ENCODE peak calls at places on chromosomes 7 and 10, in seven cellular contexts. One of them, this sample, is unnamed.

GRCh38 chr7:131015131-131015954 is 281.3 kb upstream of the KLF14 start:
- DNase-seq in astrocyte: peak; percentile 55
- DNase-seq in H1: no peak
- DNase-seq in CD14-positive monocyte: no peak
- DNase-seq in activated CD8-positive, alpha-beta T cell treated with anti-CD3 and anti-CD28 coated beads for 36 hours: no peak
- DNase-seq in astrocyte of the spinal cord: peak; percentile 56
- DNase-seq in AG04450: no peak
- DNase-seq in this sample: no peak

GRCh38 chr7:7682856-7683255 is 35.6 kb downstream of the RPA3 start:
- DNase-seq in H1: no peak
- DNase-seq in astrocyte of the spinal cord: no peak
- DNase-seq in CD14-positive monocyte: no peak
- DNase-seq in astrocyte: no peak
- DNase-seq in activated CD8-positive, alpha-beta T cell treated with anti-CD3 and anti-CD28 coated beads for 36 hours: no peak
- DNase-seq in AG04450: no peak
- DNase-seq in this sample: no peak

GRCh38 chr7:66258409-66258808 is 53.3 kb downstream of the TPST1 start:
- DNase-seq in H1: no peak
- DNase-seq in CD14-positive monocyte: no peak
- DNase-seq in astrocyte: peak; percentile 60
- DNase-seq in astrocyte of the spinal cord: peak; percentile 48
- DNase-seq in activated CD8-positive, alpha-beta T cell treated with anti-CD3 and anti-CD28 coated beads for 36 hours: no peak
- DNase-seq in AG04450: no peak
- DNase-seq in this sample: no peak

GRCh38 chr10:90751107-90751997 is 106.5 kb downstream of the HTR7 start:
- DNase-seq in H1: no peak
- DNase-seq in astrocyte of the spinal cord: peak; percentile 50
- DNase-seq in CD14-positive monocyte: no peak
- DNase-seq in astrocyte: no peak
- DNase-seq in AG04450: no peak
- DNase-seq in activated CD8-positive, alpha-beta T cell treated with anti-CD3 and anti-CD28 coated beads for 36 hours: peak; percentile 71
- DNase-seq in this sample: no peak

GRCh38 chr10:19847321-19847720 is 31.1 kb downstream of the PLXDC2 start:
- DNase-seq in astrocyte of the spinal cord: peak; percentile 68
- DNase-seq in activated CD8-positive, alpha-beta T cell treated with anti-CD3 and anti-CD28 coated beads for 36 hours: no peak
- DNase-seq in astrocyte: peak; percentile 84
- DNase-seq in CD14-positive monocyte: no peak
- DNase-seq in AG04450: peak; percentile 10
- DNase-seq in H1: no peak
- DNase-seq in this sample: no peak

GRCh38 chr10:12984165-12984747 is 17.3 kb downstream of the CCDC3 start:
- DNase-seq in CD14-positive monocyte: no peak
- DNase-seq in activated CD8-positive, alpha-beta T cell treated with anti-CD3 and anti-CD28 coated beads for 36 hours: no peak
- DNase-seq in AG04450: no peak
- DNase-seq in H1: no peak
- DNase-seq in astrocyte of the spinal cord: peak; percentile 34
- DNase-seq in astrocyte: peak; percentile 79
- DNase-seq in this sample: no peak

GRCh38 chr10:45001382-45002148 is 842 bp downstream of the ZNF22 start:
- DNase-seq in AG04450: no peak
- DNase-seq in activated CD8-positive, alpha-beta T cell treated with anti-CD3 and anti-CD28 coated beads for 36 hours: peak; percentile 73
- DNase-seq in astrocyte of the spinal cord: peak; percentile 73
- DNase-seq in astrocyte: peak; percentile 76
- DNase-seq in H1: no peak
- DNase-seq in CD14-positive monocyte: no peak
- DNase-seq in this sample: no peak

GRCh38 chr10:58775960-58776574 is 263.4 kb downstream of the BICC1 start:
- DNase-seq in astrocyte of the spinal cord: peak; percentile 49
- DNase-seq in CD14-positive monocyte: no peak
- DNase-seq in astrocyte: peak; percentile 88
- DNase-seq in AG04450: peak; percentile 33
- DNase-seq in H1: no peak
- DNase-seq in activated CD8-positive, alpha-beta T cell treated with anti-CD3 and anti-CD28 coated beads for 36 hours: no peak
- DNase-seq in this sample: no peak

GRCh38 chr10:59361659-59362183 is 628 bp downstream of the FAM13C start:
- DNase-seq in astrocyte of the spinal cord: no peak
- DNase-seq in CD14-positive monocyte: no peak
- DNase-seq in activated CD8-positive, alpha-beta T cell treated with anti-CD3 and anti-CD28 coated beads for 36 hours: no peak
- DNase-seq in AG04450: no peak
- DNase-seq in H1: no peak
- DNase-seq in astrocyte: peak; percentile 23
- DNase-seq in this sample: no peak

GRCh38 chr7:98969386-98969785 is 91.1 kb downstream of the TRRAP start:
- DNase-seq in astrocyte: no peak
- DNase-seq in H1: no peak
- DNase-seq in astrocyte of the spinal cord: no peak
- DNase-seq in AG04450: no peak
- DNase-seq in CD14-positive monocyte: no peak
- DNase-seq in activated CD8-positive, alpha-beta T cell treated with anti-CD3 and anti-CD28 coated beads for 36 hours: no peak
- DNase-seq in this sample: no peak

GRCh38 chr10:123997013-123997412 is 96.4 kb downstream of the CHST15 start:
- DNase-seq in activated CD8-positive, alpha-beta T cell treated with anti-CD3 and anti-CD28 coated beads for 36 hours: no peak
- DNase-seq in AG04450: no peak
- DNase-seq in CD14-positive monocyte: peak; percentile 11
- DNase-seq in astrocyte of the spinal cord: no peak
- DNase-seq in astrocyte: no peak
- DNase-seq in H1: no peak
- DNase-seq in this sample: peak; percentile 4

GRCh38 chr7:132249591-132249971 is 326.7 kb downstream of the PLXNA4 start:
- DNase-seq in astrocyte of the spinal cord: no peak
- DNase-seq in H1: peak; percentile 44
- DNase-seq in astrocyte: no peak
- DNase-seq in AG04450: no peak
- DNase-seq in activated CD8-positive, alpha-beta T cell treated with anti-CD3 and anti-CD28 coated beads for 36 hours: peak; percentile 2
- DNase-seq in CD14-positive monocyte: no peak
- DNase-seq in this sample: no peak

GRCh38 chr10:104315486-104315921 is 22.8 kb downstream of the ITPRIP start:
- DNase-seq in activated CD8-positive, alpha-beta T cell treated with anti-CD3 and anti-CD28 coated beads for 36 hours: no peak
- DNase-seq in CD14-positive monocyte: no peak
- DNase-seq in AG04450: no peak
- DNase-seq in astrocyte: no peak
- DNase-seq in astrocyte of the spinal cord: no peak
- DNase-seq in H1: no peak
- DNase-seq in this sample: no peak

GRCh38 chr10:43336641-43337318 is 34.7 kb upstream of the FXYD4 start:
- DNase-seq in astrocyte: no peak
- DNase-seq in astrocyte of the spinal cord: no peak
- DNase-seq in AG04450: no peak
- DNase-seq in CD14-positive monocyte: no peak
- DNase-seq in H1: no peak
- DNase-seq in activated CD8-positive, alpha-beta T cell treated with anti-CD3 and anti-CD28 coated beads for 36 hours: no peak
- DNase-seq in this sample: no peak

GRCh38 chr10:129658673-129659072 is 191.6 kb downstream of the MGMT start:
- DNase-seq in astrocyte of the spinal cord: no peak
- DNase-seq in AG04450: no peak
- DNase-seq in CD14-positive monocyte: no peak
- DNase-seq in H1: no peak
- DNase-seq in astrocyte: no peak
- DNase-seq in activated CD8-positive, alpha-beta T cell treated with anti-CD3 and anti-CD28 coated beads for 36 hours: no peak
- DNase-seq in this sample: no peak

GRCh38 chr7:55964261-55964801 is at the start of gene NIPSNAP2:
- DNase-seq in H1: peak; percentile 17
- DNase-seq in astrocyte of the spinal cord: peak; percentile 32
- DNase-seq in astrocyte: no peak
- DNase-seq in activated CD8-positive, alpha-beta T cell treated with anti-CD3 and anti-CD28 coated beads for 36 hours: peak; percentile 53
- DNase-seq in AG04450: no peak
- DNase-seq in CD14-positive monocyte: no peak
- DNase-seq in this sample: no peak

GRCh38 chr10:86972613-86973380 is 4.5 kb downstream of the ADIRF start:
- DNase-seq in astrocyte: no peak
- DNase-seq in CD14-positive monocyte: no peak
- DNase-seq in activated CD8-positive, alpha-beta T cell treated with anti-CD3 and anti-CD28 coated beads for 36 hours: no peak
- DNase-seq in AG04450: no peak
- DNase-seq in H1: no peak
- DNase-seq in astrocyte of the spinal cord: no peak
- DNase-seq in this sample: no peak

GRCh38 chr7:148964510-148965267 is 63.6 kb downstream of the PDIA4 start:
- DNase-seq in H1: no peak
- DNase-seq in CD14-positive monocyte: no peak
- DNase-seq in astrocyte of the spinal cord: no peak
- DNase-seq in activated CD8-positive, alpha-beta T cell treated with anti-CD3 and anti-CD28 coated beads for 36 hours: peak; percentile 34
- DNase-seq in astrocyte: no peak
- DNase-seq in AG04450: no peak
- DNase-seq in this sample: no peak

GRCh38 chr7:148963583-148964509 is 64.5 kb downstream of the PDIA4 start:
- DNase-seq in CD14-positive monocyte: no peak
- DNase-seq in astrocyte: no peak
- DNase-seq in astrocyte of the spinal cord: peak; percentile 23
- DNase-seq in H1: no peak
- DNase-seq in AG04450: no peak
- DNase-seq in activated CD8-positive, alpha-beta T cell treated with anti-CD3 and anti-CD28 coated beads for 36 hours: no peak
- DNase-seq in this sample: peak; percentile 41

GRCh38 chr7:148962823-148963582 is 65.3 kb downstream of the PDIA4 start:
- DNase-seq in H1: no peak
- DNase-seq in astrocyte: peak; percentile 22
- DNase-seq in astrocyte of the spinal cord: peak; percentile 88
- DNase-seq in AG04450: peak; percentile 44
- DNase-seq in activated CD8-positive, alpha-beta T cell treated with anti-CD3 and anti-CD28 coated beads for 36 hours: peak; percentile 78
- DNase-seq in CD14-positive monocyte: no peak
- DNase-seq in this sample: no peak

GRCh38 chr7:148962515-148962822 is 65.8 kb downstream of the PDIA4 start:
- DNase-seq in AG04450: no peak
- DNase-seq in activated CD8-positive, alpha-beta T cell treated with anti-CD3 and anti-CD28 coated beads for 36 hours: no peak
- DNase-seq in astrocyte: no peak
- DNase-seq in astrocyte of the spinal cord: no peak
- DNase-seq in CD14-positive monocyte: no peak
- DNase-seq in H1: no peak
- DNase-seq in this sample: no peak

GRCh38 chr7:148967032-148967372 is 61.3 kb downstream of the PDIA4 start:
- DNase-seq in astrocyte: no peak
- DNase-seq in activated CD8-positive, alpha-beta T cell treated with anti-CD3 and anti-CD28 coated beads for 36 hours: no peak
- DNase-seq in CD14-positive monocyte: no peak
- DNase-seq in AG04450: no peak
- DNase-seq in H1: no peak
- DNase-seq in astrocyte of the spinal cord: no peak
- DNase-seq in this sample: no peak
- TF ChIP-seq CTCF in astrocyte: no peak
- TF ChIP-seq CTCF in activated CD8-positive, alpha-beta T cell treated with anti-CD3 and anti-CD28 coated beads for 36 hours: peak; percentile 38
- TF ChIP-seq CTCF in CD14-positive monocyte: peak; percentile 53
- TF ChIP-seq CTCF in AG04450: no peak
- TF ChIP-seq CTCF in H1: no peak
- TF ChIP-seq CTCF in astrocyte of the spinal cord: no peak
- TF ChIP-seq CTCF in this sample: no peak

GRCh38 chr7:121339082-121339481 is 10.3 kb downstream of the WNT16 start:
- DNase-seq in astrocyte: no peak
- DNase-seq in AG04450: no peak
- DNase-seq in H1: no peak
- DNase-seq in CD14-positive monocyte: no peak
- DNase-seq in astrocyte of the spinal cord: no peak
- DNase-seq in activated CD8-positive, alpha-beta T cell treated with anti-CD3 and anti-CD28 coated beads for 36 hours: no peak
- DNase-seq in this sample: no peak

GRCh38 chr7:121334376-121334775 is 5.6 kb downstream of the WNT16 start:
- DNase-seq in AG04450: no peak
- DNase-seq in H1: no peak
- DNase-seq in astrocyte of the spinal cord: no peak
- DNase-seq in activated CD8-positive, alpha-beta T cell treated with anti-CD3 and anti-CD28 coated beads for 36 hours: no peak
- DNase-seq in astrocyte: no peak
- DNase-seq in CD14-positive monocyte: no peak
- DNase-seq in this sample: no peak

GRCh38 chr7:121334875-121335648 is 6.3 kb downstream of the WNT16 start:
- DNase-seq in astrocyte: peak; percentile 31
- DNase-seq in H1: no peak
- DNase-seq in astrocyte of the spinal cord: no peak
- DNase-seq in CD14-positive monocyte: no peak
- DNase-seq in AG04450: peak; percentile 10
- DNase-seq in activated CD8-positive, alpha-beta T cell treated with anti-CD3 and anti-CD28 coated beads for 36 hours: no peak
- DNase-seq in this sample: no peak

GRCh38 chr7:121336579-121336978 is 7.8 kb downstream of the WNT16 start:
- DNase-seq in CD14-positive monocyte: no peak
- DNase-seq in astrocyte of the spinal cord: no peak
- DNase-seq in activated CD8-positive, alpha-beta T cell treated with anti-CD3 and anti-CD28 coated beads for 36 hours: no peak
- DNase-seq in astrocyte: peak; percentile 14
- DNase-seq in H1: no peak
- DNase-seq in AG04450: no peak
- DNase-seq in this sample: no peak

GRCh38 chr7:121337398-121337797 is 8.6 kb downstream of the WNT16 start:
- DNase-seq in AG04450: no peak
- DNase-seq in activated CD8-positive, alpha-beta T cell treated with anti-CD3 and anti-CD28 coated beads for 36 hours: no peak
- DNase-seq in astrocyte of the spinal cord: no peak
- DNase-seq in CD14-positive monocyte: no peak
- DNase-seq in H1: no peak
- DNase-seq in astrocyte: no peak
- DNase-seq in this sample: no peak
- TF ChIP-seq CTCF in AG04450: no peak
- TF ChIP-seq CTCF in activated CD8-positive, alpha-beta T cell treated with anti-CD3 and anti-CD28 coated beads for 36 hours: peak; percentile 19
- TF ChIP-seq CTCF in astrocyte of the spinal cord: peak; percentile 24
- TF ChIP-seq CTCF in CD14-positive monocyte: no peak
- TF ChIP-seq CTCF in H1: no peak
- TF ChIP-seq CTCF in astrocyte: peak; percentile 21
- TF ChIP-seq CTCF in this sample: peak; percentile 80

GRCh38 chr7:100247152-100247757 is 27.5 kb downstream of the PVRIG start:
- DNase-seq in H1: peak; percentile 74
- DNase-seq in astrocyte of the spinal cord: peak; percentile 83
- DNase-seq in CD14-positive monocyte: no peak
- DNase-seq in astrocyte: peak; percentile 69
- DNase-seq in activated CD8-positive, alpha-beta T cell treated with anti-CD3 and anti-CD28 coated beads for 36 hours: peak; percentile 27
- DNase-seq in AG04450: peak; percentile 61
- DNase-seq in this sample: no peak
- TF ChIP-seq CTCF in H1: no peak
- TF ChIP-seq CTCF in astrocyte of the spinal cord: no peak
- TF ChIP-seq CTCF in CD14-positive monocyte: no peak
- TF ChIP-seq CTCF in astrocyte: no peak
- TF ChIP-seq CTCF in activated CD8-positive, alpha-beta T cell treated with anti-CD3 and anti-CD28 coated beads for 36 hours: no peak
- TF ChIP-seq CTCF in AG04450: no peak
- TF ChIP-seq CTCF in this sample: peak; percentile 29

GRCh38 chr7:92722541-92722940 is 113.8 kb downstream of the CDK6 start:
- DNase-seq in astrocyte: no peak
- DNase-seq in activated CD8-positive, alpha-beta T cell treated with anti-CD3 and anti-CD28 coated beads for 36 hours: no peak
- DNase-seq in AG04450: no peak
- DNase-seq in astrocyte of the spinal cord: no peak
- DNase-seq in H1: no peak
- DNase-seq in CD14-positive monocyte: no peak
- DNase-seq in this sample: no peak

GRCh38 chr7:92723205-92723604 is 113.2 kb downstream of the CDK6 start:
- DNase-seq in AG04450: no peak
- DNase-seq in astrocyte: peak; percentile 60
- DNase-seq in activated CD8-positive, alpha-beta T cell treated with anti-CD3 and anti-CD28 coated beads for 36 hours: no peak
- DNase-seq in astrocyte of the spinal cord: peak; percentile 49
- DNase-seq in H1: no peak
- DNase-seq in CD14-positive monocyte: no peak
- DNase-seq in this sample: no peak

GRCh38 chr7:92717982-92718716 is 118.2 kb downstream of the CDK6 start:
- DNase-seq in H1: no peak
- DNase-seq in AG04450: no peak
- DNase-seq in astrocyte of the spinal cord: peak; percentile 90
- DNase-seq in astrocyte: peak; percentile 82
- DNase-seq in CD14-positive monocyte: peak; percentile 50
- DNase-seq in activated CD8-positive, alpha-beta T cell treated with anti-CD3 and anti-CD28 coated beads for 36 hours: peak; percentile 76
- DNase-seq in this sample: no peak

GRCh38 chr7:92717601-92717981 is 118.8 kb downstream of the CDK6 start:
- DNase-seq in CD14-positive monocyte: no peak
- DNase-seq in astrocyte of the spinal cord: no peak
- DNase-seq in activated CD8-positive, alpha-beta T cell treated with anti-CD3 and anti-CD28 coated beads for 36 hours: no peak
- DNase-seq in AG04450: no peak
- DNase-seq in astrocyte: peak; percentile 80
- DNase-seq in H1: no peak
- DNase-seq in this sample: no peak

GRCh38 chr7:92720604-92721350 is 115.6 kb downstream of the CDK6 start:
- DNase-seq in astrocyte: no peak
- DNase-seq in astrocyte of the spinal cord: no peak
- DNase-seq in AG04450: no peak
- DNase-seq in CD14-positive monocyte: no peak
- DNase-seq in H1: no peak
- DNase-seq in activated CD8-positive, alpha-beta T cell treated with anti-CD3 and anti-CD28 coated beads for 36 hours: no peak
- DNase-seq in this sample: no peak
- TF ChIP-seq CTCF in astrocyte: no peak
- TF ChIP-seq CTCF in astrocyte of the spinal cord: no peak
- TF ChIP-seq CTCF in AG04450: no peak
- TF ChIP-seq CTCF in CD14-positive monocyte: no peak
- TF ChIP-seq CTCF in H1: no peak
- TF ChIP-seq CTCF in activated CD8-positive, alpha-beta T cell treated with anti-CD3 and anti-CD28 coated beads for 36 hours: no peak
- TF ChIP-seq CTCF in this sample: no peak

GRCh38 chr7:116341222-116341907 is 131.0 kb downstream of the TES start:
- DNase-seq in astrocyte: no peak
- DNase-seq in CD14-positive monocyte: no peak
- DNase-seq in H1: no peak
- DNase-seq in astrocyte of the spinal cord: no peak
- DNase-seq in activated CD8-positive, alpha-beta T cell treated with anti-CD3 and anti-CD28 coated beads for 36 hours: no peak
- DNase-seq in AG04450: no peak
- DNase-seq in this sample: no peak
- TF ChIP-seq CTCF in astrocyte: no peak
- TF ChIP-seq CTCF in CD14-positive monocyte: no peak
- TF ChIP-seq CTCF in H1: peak; percentile 39
- TF ChIP-seq CTCF in astrocyte of the spinal cord: peak; percentile 12
- TF ChIP-seq CTCF in activated CD8-positive, alpha-beta T cell treated with anti-CD3 and anti-CD28 coated beads for 36 hours: no peak
- TF ChIP-seq CTCF in AG04450: peak; percentile 36
- TF ChIP-seq CTCF in this sample: peak; percentile 43